ENCODE peak calls at places on chromosomes 6 and 20, in nine cellular contexts. B is sigmoid colon; W is HCT116; N is CD8-positive, alpha-beta T cell; P is ovary; A is psoas muscle; D is ascending aorta; V is cardiac muscle cell; H is GM23248. O is an unnamed sample.

GRCh38 chr6:30160391-30160790 is 620 bp downstream of the TRIM10 start:
- DNase-seq in B (no peak), W (no peak), N (no peak), P (no peak), A (no peak), D (no peak), V (no peak), H (no peak), O (no peak)

GRCh38 chr6:110581682-110582081 is 105.3 kb upstream of the SLC22A16 start:
- DNase-seq in B (no peak), W (no peak), N (no peak), P (no peak), A (no peak), D (no peak), V (no peak), H (peak; percentile 35), O (no peak)

GRCh38 chr20:33656783-33657703 is 5.1 kb upstream of the C20orf144 start:
- DNase-seq in B (peak; percentile 53), W (no peak), N (no peak), P (peak; percentile 40), A (no peak), D (no peak), V (no peak), H (no peak), O (no peak)

GRCh38 chr6:18186033-18186432 is 30.8 kb downstream of the KDM1B start:
- DNase-seq in B (no peak), W (no peak), N (no peak), P (no peak), A (no peak), D (no peak), V (peak; percentile 22), H (no peak), O (no peak)

GRCh38 chr6:8215631-8216030 is 113.3 kb upstream of the EEF1E1 start:
- DNase-seq in B (no peak), W (no peak), N (no peak), P (no peak), A (no peak), D (no peak), V (peak; percentile 1), H (peak; percentile 77), O (no peak)

GRCh38 chr6:52360028-52360427 is 1.9 kb upstream of the PAQR8 start:
- DNase-seq in B (no peak), W (no peak), N (no peak), P (no peak), A (no peak), D (no peak), V (no peak), H (no peak), O (no peak)

GRCh38 chr6:35258336-35258735 is 1.2 kb upstream of the ZNF76 start:
- DNase-seq in B (no peak), W (no peak), N (no peak), P (no peak), A (no peak), D (no peak), V (no peak), H (peak; percentile 10), O (no peak)

GRCh38 chr20:49786671-49787370 is 25.8 kb upstream of the SLC9A8 start:
- DNase-seq in B (no peak), W (no peak), N (no peak), P (no peak), A (no peak), D (no peak), V (peak; percentile 23), H (peak; percentile 64), O (no peak)

GRCh38 chr20:64216036-64216435 is 39.5 kb upstream of the PCMTD2 start:
- DNase-seq in B (no peak), W (no peak), N (no peak), P (no peak), A (no peak), D (no peak), V (peak; percentile 11), H (no peak), O (no peak)

GRCh38 chr20:57672164-57672563 is 37.7 kb downstream of the PMEPA1 start:
- DNase-seq in B (peak; percentile 78), W (no peak), N (no peak), P (peak; percentile 49), A (peak; percentile 39), D (peak; percentile 84), V (peak; percentile 32), H (peak; percentile 86), O (no peak)

GRCh38 chr20:539848-540247 is 3.7 kb downstream of the CSNK2A1 start:
- DNase-seq in B (no peak), W (no peak), N (no peak), P (peak; percentile 39), A (no peak), D (no peak), V (peak; percentile 72), H (peak; percentile 87), O (peak; percentile 63)

GRCh38 chr6:5497896-5498578 is 236.7 kb downstream of the FARS2 start:
- DNase-seq in B (no peak), W (no peak), N (no peak), P (no peak), A (no peak), D (no peak), V (peak; percentile 43), H (peak; percentile 92), O (no peak)

GRCh38 chr20:34022154-34022842 is 28.6 kb downstream of the RALY start:
- DNase-seq in B (no peak), W (peak; percentile 10), N (no peak), P (no peak), A (no peak), D (no peak), V (peak; percentile 34), H (peak; percentile 26), O (no peak)

GRCh38 chr20:13220857-13221297 is at the start of gene ISM1:
- DNase-seq in B (no peak), W (no peak), N (peak; percentile 3), P (no peak), A (peak; percentile 27), D (peak; percentile 66), V (peak; percentile 9), H (peak; percentile 47), O (no peak)

GRCh38 chr6:105380634-105381033 is 22.2 kb downstream of the PREP start:
- DNase-seq in B (no peak), W (no peak), N (no peak), P (no peak), A (no peak), D (no peak), V (no peak), H (no peak), O (peak; percentile 44)

GRCh38 chr6:117270121-117270959 is 5.0 kb downstream of the VGLL2 start:
- DNase-seq in B (no peak), W (no peak), N (no peak), P (no peak), A (no peak), D (no peak), V (peak; percentile 10), H (no peak), O (no peak)
- H3K4me3 ChIP-seq in B (no peak overlapping the region), W (no peak overlapping the region), N (no peak overlapping the region), P (no peak overlapping the region), A (peak overlapping the region; percentile 90), D (peak overlapping the region; percentile 27), V (peak overlapping the region; percentile 33), H (no peak overlapping the region), O (peak overlapping the region; percentile 15)

DNA sequence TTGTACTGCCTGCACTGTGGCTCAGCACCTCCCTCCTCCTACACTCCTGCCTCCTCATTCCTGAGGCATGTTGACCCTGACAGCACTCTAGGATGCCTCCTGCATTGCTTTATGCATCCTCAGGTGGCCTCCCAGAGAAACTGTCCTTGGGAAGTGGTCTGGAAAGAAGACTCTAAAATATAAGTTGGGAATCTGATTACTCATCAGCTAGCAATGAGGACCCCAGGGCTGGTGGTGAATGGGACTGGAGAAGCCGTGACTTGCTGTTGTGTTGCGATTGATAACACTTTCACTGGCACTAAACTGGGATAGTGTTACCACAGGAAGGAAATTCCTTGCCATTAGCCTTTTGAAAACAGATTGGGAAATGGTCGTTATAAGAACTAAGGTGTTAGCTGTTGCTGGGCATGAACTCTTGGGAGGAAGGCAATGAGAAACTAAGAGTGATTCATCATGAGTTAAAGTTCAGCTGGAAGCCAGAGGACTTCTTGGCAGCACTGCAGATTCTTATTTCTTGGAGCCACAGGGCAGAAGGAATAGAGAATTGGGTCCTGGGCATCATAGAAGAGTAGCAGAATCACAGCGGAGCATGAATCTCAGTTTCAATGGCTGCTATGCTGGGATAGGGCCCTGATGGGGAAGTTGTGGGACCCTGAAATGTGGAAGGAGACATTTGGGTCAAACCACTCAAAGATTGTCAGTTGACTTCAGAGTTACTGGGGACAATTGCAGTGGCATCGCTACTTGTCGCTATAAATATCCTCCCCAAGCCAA is 10.1 kb upstream of the SIRPD start:
- DNase-seq in B (no peak), W (peak; percentile 8), N (no peak), P (no peak), A (no peak), D (no peak), V (peak; percentile 33), H (peak; percentile 88), O (no peak)
- H3K27ac ChIP-seq in B (no peak overlapping the region), W (no peak overlapping the region), N (no peak overlapping the region), P (no peak overlapping the region), A (no peak overlapping the region), D (no peak overlapping the region), V (no peak overlapping the region), H (peak overlapping the region; percentile 73), O (no peak overlapping the region)

GRCh38 chr6:28766426-28766825 is 157.4 kb downstream of the TRIM27 start:
- DNase-seq in B (no peak), W (no peak), N (no peak), P (no peak), A (no peak), D (no peak), V (no peak), H (no peak), O (no peak)
- H3K4me3 ChIP-seq in B (no peak overlapping the region), W (no peak overlapping the region), N (no peak overlapping the region), P (no peak overlapping the region), A (no peak overlapping the region), D (no peak overlapping the region), V (peak overlapping the region; percentile 5), H (no peak overlapping the region), O (no peak overlapping the region)

GRCh38 chr6:88380618-88381288 is 214.6 kb upstream of the CNR1 start:
- DNase-seq in B (no peak), W (no peak), N (no peak), P (no peak), A (no peak), D (no peak), V (no peak), H (peak; percentile 59), O (no peak)

GRCh38 chr6:88380083-88380482 is 213.9 kb upstream of the CNR1 start:
- DNase-seq in B (peak; percentile 70), W (no peak), N (no peak), P (peak; percentile 32), A (peak; percentile 38), D (peak; percentile 90), V (peak; percentile 75), H (peak; percentile 85), O (no peak)

GRCh38 chr6:88377976-88378580 is 211.9 kb upstream of the CNR1 start:
- DNase-seq in B (no peak), W (no peak), N (no peak), P (no peak), A (no peak), D (no peak), V (no peak), H (no peak), O (no peak)

GRCh38 chr6:88376759-88377387 is 210.7 kb upstream of the CNR1 start:
- DNase-seq in B (no peak), W (no peak), N (no peak), P (no peak), A (no peak), D (no peak), V (peak; percentile 78), H (peak; percentile 84), O (no peak)

DNA sequence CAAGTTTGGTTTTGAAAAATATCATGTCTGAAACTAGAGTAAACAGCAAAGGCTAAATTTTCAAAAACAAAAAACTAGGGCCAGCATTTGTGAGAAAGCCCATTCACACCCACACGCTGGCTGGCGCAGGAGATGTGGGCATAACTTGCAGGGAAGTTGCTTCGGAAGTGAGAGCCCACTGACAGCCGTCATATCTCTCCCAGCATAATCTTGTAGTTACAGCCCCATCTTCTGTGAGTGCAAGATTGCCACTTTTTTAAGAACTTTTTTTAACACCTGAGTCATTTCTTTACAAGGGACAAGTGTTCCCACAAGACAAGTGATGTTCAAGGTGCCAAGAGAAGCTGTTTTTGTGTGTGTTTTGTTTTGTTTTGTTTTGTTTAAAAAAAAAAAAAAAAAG is 212.5 kb upstream of the CNR1 start:
- DNase-seq in B (no peak), W (no peak), N (no peak), P (no peak), A (no peak), D (no peak), V (no peak), H (no peak), O (no peak)
- H3K27ac ChIP-seq in B (no peak overlapping the region), W (no peak overlapping the region), N (no peak overlapping the region), P (no peak overlapping the region), A (no peak overlapping the region), D (no peak overlapping the region), V (no peak overlapping the region), H (no peak overlapping the region), O (no peak overlapping the region)

O was measured in small intestine.